ENCODE peak calls at places on chromosomes 5 and 9, in seven cellular contexts. Z, A, N, D, R, V and Y are unnamed samples.

GRCh38 chr9:121156263-121156731 is 45.4 kb downstream of the RAB14 start:
- DNase-seq in A (peak), Z (no peak), V (no peak), R (no peak), D (peak), N (peak), Y (peak)

GRCh38 chr9:35844628-35845301 is 15.7 kb downstream of the TMEM8B start:
- DNase-seq in N (peak), R (peak), D (peak), V (no peak), A (peak), Z (peak), Y (peak)

GRCh38 chr5:52915176-52915875 is 73.8 kb upstream of the ITGA2 start:
- DNase-seq in N (peak), D (peak), V (no peak), R (peak), A (peak), Z (peak), Y (peak)

GRCh38 chr9:105219291-105219805 is 25.1 kb upstream of the SLC44A1 start:
- DNase-seq in Z (no peak), D (no peak), N (peak), V (no peak), R (no peak), A (peak), Y (no peak)

GRCh38 chr9:24502548-24502947 is 43.1 kb downstream of the IZUMO3 start:
- DNase-seq in D (no peak), Z (no peak), V (no peak), R (no peak), N (no peak), A (no peak), Y (no peak)

GRCh38 chr9:74773886-74774479 is 113.7 kb downstream of the TRPM6 start:
- DNase-seq in R (peak), V (peak), N (peak), Z (peak), A (peak), D (peak), Y (peak)

GRCh38 chr9:20981486-20981885 is 50.0 kb downstream of the HACD4 start:
- DNase-seq in V (no peak), N (peak), R (no peak), D (peak), A (peak), Z (no peak), Y (peak)

GRCh38 chr9:115399026-115399425 is 281.1 kb upstream of the TNC start:
- DNase-seq in V (no peak), A (no peak), N (no peak), R (no peak), Z (no peak), D (no peak), Y (no peak)

GRCh38 chr5:2015116-2015848 is 132.6 kb upstream of the IRX4 start:
- DNase-seq in R (no peak), N (no peak), V (no peak), Z (no peak), A (no peak), D (no peak), Y (no peak)

GRCh38 chr5:124623265-124623664 is 123.2 kb downstream of the ZNF608 start:
- DNase-seq in V (no peak), Z (no peak), R (no peak), N (no peak), D (no peak), A (no peak), Y (no peak)

GRCh38 chr5:111948517-111948916 is 191.5 kb upstream of the NREP start:
- DNase-seq in N (peak), V (no peak), A (peak), D (peak), R (no peak), Z (no peak), Y (peak)

GRCh38 chr9:74096420-74096819 is 400.7 kb upstream of the RORB start:
- DNase-seq in Z (no peak), R (no peak), D (no peak), N (no peak), A (no peak), V (no peak), Y (no peak)

GRCh38 chr5:174327317-174327864 is 281.9 kb downstream of the NSG2 start:
- DNase-seq in R (peak), V (no peak), D (peak), N (peak), A (peak), Z (peak), Y (peak)

GRCh38 chr9:15873573-15874177 is 320.8 kb downstream of the CCDC171 start:
- DNase-seq in Z (no peak), A (peak), R (no peak), V (no peak), D (peak), N (peak), Y (peak)

GRCh38 chr5:108801776-108802175 is 54.1 kb downstream of the FER start:
- DNase-seq in N (peak), D (peak), A (peak), V (no peak), Z (no peak), R (no peak), Y (peak)

GRCh38 chr5:157025093-157025698 is 33.7 kb downstream of the HAVCR1 start:
- DNase-seq in Z (peak), R (no peak), V (no peak), A (no peak), N (no peak), D (no peak), Y (no peak)

GRCh38 chr9:16515879-16516289 is 354.6 kb downstream of the BNC2 start:
- DNase-seq in A (peak), Z (no peak), R (no peak), D (no peak), N (peak), V (no peak), Y (peak)

GRCh38 chr5:71924325-71924724 is 182.9 kb upstream of the MAP1B start:
- DNase-seq in V (no peak), A (no peak), D (no peak), R (no peak), N (peak), Z (no peak), Y (peak)

GRCh38 chr9:4489919-4490704 is at the start of gene SLC1A1:
- DNase-seq in A (peak), R (peak), V (peak), D (peak), N (peak), Z (peak), Y (peak)

GRCh38 chr9:125633116-125633743 is 73.8 kb downstream of the MAPKAP1 start:
- DNase-seq in D (peak), Z (peak), N (no peak), A (peak), R (no peak), V (no peak), Y (no peak)

GRCh38 chr9:27732494-27732893 is 159.2 kb upstream of the C9orf72 start:
- DNase-seq in A (no peak), R (no peak), Z (no peak), D (no peak), V (no peak), N (no peak), Y (no peak)

GRCh38 chr5:149903441-149903840 is 41.2 kb downstream of the PDE6A start:
- DNase-seq in Z (no peak), A (no peak), N (no peak), V (no peak), R (no peak), D (no peak), Y (no peak)

GRCh38 chr5:149901511-149901910 is 43.1 kb downstream of the PDE6A start:
- DNase-seq in N (no peak), Z (no peak), V (no peak), D (no peak), R (no peak), A (no peak), Y (no peak)

GRCh38 chr5:149902177-149902576 is 42.4 kb downstream of the PDE6A start:
- DNase-seq in D (no peak), R (no peak), Z (no peak), V (no peak), A (no peak), N (no peak), Y (no peak)

GRCh38 chr5:149904977-149905376 is 39.6 kb downstream of the PDE6A start:
- DNase-seq in A (no peak), N (no peak), Z (no peak), V (no peak), D (no peak), R (no peak), Y (no peak)

GRCh38 chr5:149904293-149904886 is 40.2 kb downstream of the PDE6A start:
- DNase-seq in V (no peak), N (peak), Z (no peak), D (no peak), R (no peak), A (peak), Y (no peak)
- H3K4me3 ChIP-seq in V (no peak), N (no peak), Z (no peak), D (no peak), R (no peak), A (no peak), Y (no peak)

DNA sequence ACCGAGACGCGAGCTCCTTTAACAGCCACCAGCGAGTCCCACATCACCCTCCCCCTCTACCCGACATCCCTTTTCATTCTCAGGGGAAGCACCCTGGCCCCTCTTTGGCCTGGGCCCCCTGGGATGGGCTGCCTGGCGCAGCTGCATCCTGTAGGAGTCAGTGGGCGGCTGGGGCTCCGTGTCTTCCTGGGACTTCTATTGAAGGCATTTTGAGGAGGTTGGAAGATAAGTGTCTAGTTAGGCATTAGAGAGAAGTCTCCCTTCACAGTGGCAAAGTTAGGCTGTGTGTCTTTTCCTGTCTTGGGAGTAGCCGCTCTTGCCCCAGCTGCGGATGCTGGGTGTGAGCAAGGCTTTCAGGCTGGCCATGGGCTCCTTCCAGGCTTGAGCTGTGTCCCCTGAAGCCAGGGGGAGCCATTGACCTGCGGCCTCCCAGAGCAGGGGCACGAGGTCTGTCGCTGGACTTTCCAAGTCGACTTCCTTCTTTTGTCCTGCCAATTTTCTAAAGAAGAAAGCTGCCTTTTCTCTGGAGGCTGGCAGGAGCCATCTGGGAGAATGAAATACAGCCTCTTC is 18.6 kb upstream of the NKD2 start:
- DNase-seq in Z (peak), D (peak), R (peak), N (no peak), A (peak), V (no peak), Y (peak)
- TF ChIP-seq CTCF in Z (peak), D (peak), R (peak), N (no peak), A (peak), V (peak), Y (peak)

DNA sequence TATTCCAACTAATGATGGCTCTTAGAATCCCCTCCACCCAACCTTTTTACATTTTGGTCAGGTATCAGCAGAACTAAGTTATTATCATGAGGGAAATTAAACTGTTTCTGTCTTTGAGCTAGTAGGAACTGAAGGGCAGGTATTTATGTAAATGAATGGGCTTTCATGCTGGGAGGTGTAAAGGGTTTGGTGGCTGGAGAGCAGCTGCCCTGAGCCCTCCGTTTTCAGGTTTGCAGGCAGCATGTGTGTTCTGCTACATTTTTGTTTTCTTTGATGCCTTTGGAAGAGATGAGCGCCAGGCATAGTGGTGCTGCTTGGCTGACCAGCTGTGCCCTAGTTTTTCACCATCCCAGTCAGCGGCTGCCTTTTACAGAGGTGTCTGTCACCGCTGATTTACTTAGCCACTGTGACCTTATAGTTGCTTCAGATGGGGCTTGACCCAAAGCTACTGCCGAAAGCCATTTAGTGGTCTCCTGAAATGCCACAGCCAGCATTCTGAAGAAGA is 231.9 kb downstream of the MAST4 start:
- DNase-seq in R (no peak), N (no peak), D (no peak), A (no peak), Z (no peak), V (no peak), Y (no peak)
- H3K4me3 ChIP-seq in R (peak), N (peak), D (peak), A (peak), Z (peak), V (peak), Y (peak)

DNA sequence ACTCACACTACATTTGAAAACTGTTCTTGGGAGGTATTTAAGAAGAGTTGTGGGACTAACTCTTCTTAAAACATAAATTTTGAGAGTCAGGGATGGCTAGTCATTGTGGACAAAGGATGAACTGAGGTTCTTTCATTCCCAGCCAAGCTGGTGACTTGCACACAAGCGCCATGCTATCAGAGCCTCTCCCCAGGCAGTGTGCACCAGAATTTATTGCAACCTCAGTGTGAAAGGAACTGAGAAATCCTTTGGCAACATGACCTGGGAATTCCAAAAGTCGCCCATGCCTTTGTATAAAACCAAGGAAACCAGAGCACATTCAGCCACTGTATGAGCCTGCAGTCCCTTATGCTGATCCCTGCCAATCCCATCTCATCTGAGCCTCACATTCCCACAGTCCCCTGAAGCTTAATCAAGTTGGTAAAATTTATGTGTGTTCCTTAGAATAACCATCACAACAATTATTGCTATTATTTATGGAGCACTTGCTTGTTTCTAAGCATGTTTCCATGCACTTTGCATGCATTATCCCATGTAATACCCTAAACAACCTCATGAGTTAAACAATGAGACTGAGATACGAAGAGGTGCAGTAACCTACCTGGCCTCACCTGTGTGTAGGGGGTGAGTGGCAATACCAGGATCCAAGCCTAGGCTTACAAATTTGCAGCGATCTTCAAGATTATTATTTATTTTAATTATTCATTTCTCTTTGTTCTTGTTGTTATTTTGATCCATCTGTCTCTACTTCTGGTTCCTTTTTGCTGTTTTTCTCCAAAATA is 116.4 kb downstream of the NTRK2 start:
- DNase-seq in V (no peak), D (no peak), Z (no peak), R (no peak), N (no peak), A (no peak), Y (no peak)
- TF ChIP-seq CTCF in V (no peak), D (no peak), Z (no peak), R (no peak), N (no peak), A (no peak), Y (no peak)

GRCh38 chr5:159969966-159970365 is 39.0 kb upstream of the TTC1 start:
- DNase-seq in N (no peak), Z (no peak), D (peak), A (peak), V (no peak), R (no peak), Y (no peak)

GRCh38 chr5:159971514-159971913 is 37.4 kb upstream of the TTC1 start:
- DNase-seq in N (no peak), R (no peak), A (no peak), V (no peak), Z (no peak), D (no peak), Y (no peak)

GRCh38 chr5:159971038-159971437 is 37.9 kb upstream of the TTC1 start:
- DNase-seq in A (peak), Z (no peak), V (no peak), D (peak), N (peak), R (no peak), Y (peak)

GRCh38 chr5:159971931-159972461 is 36.9 kb upstream of the TTC1 start:
- DNase-seq in N (peak), Z (no peak), D (no peak), V (no peak), A (no peak), R (no peak), Y (peak)

DNA sequence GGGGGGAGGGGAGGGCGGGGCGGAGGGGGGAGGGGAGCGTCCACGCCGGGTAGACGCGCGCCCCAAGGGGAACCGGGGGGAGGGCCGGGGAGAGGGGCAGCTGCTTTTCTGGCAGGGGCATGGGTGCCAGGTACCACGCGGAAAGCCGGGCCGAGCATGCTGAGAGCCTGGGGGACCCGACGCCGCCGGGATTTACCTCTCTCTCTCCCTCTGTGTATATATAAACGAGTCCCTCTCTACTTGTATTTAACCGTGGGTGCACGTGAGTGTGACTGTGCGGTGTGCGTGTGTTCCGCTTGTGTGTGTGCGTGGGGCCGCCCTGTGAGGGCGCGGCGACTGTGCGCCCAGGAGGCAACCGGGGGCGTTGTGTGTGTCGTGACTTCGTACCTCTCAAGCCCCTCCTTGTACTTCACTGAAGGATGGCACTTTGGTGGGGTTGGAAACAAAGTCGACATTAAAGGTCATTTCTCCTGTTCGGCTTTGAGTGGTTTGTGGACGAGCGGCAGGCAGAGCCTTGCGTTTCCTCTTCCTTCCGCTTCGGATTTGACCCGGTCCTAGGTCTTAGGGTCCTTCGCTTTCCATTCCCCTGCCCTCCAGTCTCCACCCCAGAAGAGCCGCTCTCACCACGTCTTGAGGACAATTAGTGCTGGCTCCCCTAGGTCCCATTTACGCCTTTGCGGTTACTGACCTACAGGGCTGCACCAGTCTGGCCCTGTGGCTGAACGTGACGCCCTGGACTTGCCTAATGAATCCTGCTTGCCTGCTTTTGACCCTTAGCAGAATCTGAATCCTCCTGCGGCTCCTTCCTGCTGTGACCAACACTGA is 36.2 kb upstream of the TTC1 start:
- DNase-seq in N (no peak), Z (no peak), R (no peak), A (no peak), V (no peak), D (no peak), Y (no peak)
- H3K4me3 ChIP-seq in N (peak), Z (peak), R (peak), A (no peak), V (no peak), D (no peak), Y (no peak)

GRCh38 chr9:5714501-5715401 is 85.8 kb downstream of the RIC1 start:
- DNase-seq in A (peak), R (no peak), Z (no peak), N (peak), D (peak), V (no peak), Y (peak)
- TF ChIP-seq CTCF in A (peak), R (no peak), Z (no peak), N (peak), D (peak), V (no peak), Y (peak)

GRCh38 chr5:43041131-43041668 is 1.1 kb upstream of the ANXA2R start:
- DNase-seq in R (peak), N (no peak), V (no peak), D (no peak), A (no peak), Z (no peak), Y (no peak)
- H3K4me3 ChIP-seq in R (peak), N (peak), V (peak), D (peak), A (peak), Z (peak), Y (peak)

DNA sequence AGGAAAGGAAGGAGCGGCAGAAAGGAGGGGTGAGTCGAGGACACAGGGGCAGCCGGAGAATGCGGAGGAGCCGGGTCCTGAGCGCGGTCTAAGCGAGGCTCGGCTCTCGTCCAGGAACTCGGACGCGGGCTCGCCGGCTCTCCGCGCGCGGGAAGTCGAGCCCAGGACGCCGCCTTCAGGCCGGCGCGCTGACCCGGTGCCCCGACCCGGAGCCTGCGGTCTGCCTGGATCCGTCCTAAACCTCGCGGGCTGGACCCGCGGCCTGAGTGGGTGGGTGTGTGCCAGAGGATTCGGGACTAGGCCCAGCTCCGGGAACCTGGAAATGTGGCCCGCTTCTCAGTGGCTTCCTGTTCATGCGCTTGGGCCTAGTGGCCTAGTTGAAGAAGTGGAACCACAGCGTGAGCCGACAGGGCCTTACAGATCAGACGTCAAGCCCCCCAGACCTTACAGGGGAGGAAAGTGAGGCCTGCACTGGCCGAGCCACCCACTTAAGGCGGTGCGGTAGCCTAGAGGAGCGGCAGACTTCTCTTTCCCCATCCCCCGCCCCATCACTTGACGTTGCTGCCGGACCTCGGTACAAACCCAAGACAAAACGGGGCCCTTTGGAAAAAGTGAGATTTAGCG is 1.2 kb downstream of the CDKN2B-AS1 start:
- DNase-seq in V (no peak), N (peak), D (peak), A (peak), R (peak), Z (peak), Y (peak)
- TF ChIP-seq CTCF in V (peak), N (peak), D (peak), A (peak), R (peak), Z (peak), Y (peak)